ENCODE peak calls at places on chromosomes 2 and 18, in five cellular contexts. U is stomach, Y is suprapubic skin, G is HCT116, O is K562. S is an unnamed sample.

GRCh38 chr18:58100154-58100553 is 56.1 kb downstream of the NEDD4L start:
- DNase-seq in G (no peak), U (no peak), Y (no peak), O (no peak), S (no peak)

GRCh38 chr2:142445542-142445941 is 314.7 kb upstream of the LRP1B start:
- DNase-seq in G (no peak), Y (no peak), O (no peak), U (no peak), S (no peak)

GRCh38 chr2:207143131-207143473 is 22.6 kb downstream of the KLF7 start:
- DNase-seq in U (no peak), G (no peak), O (no peak), Y (no peak), S (no peak)

GRCh38 chr2:231293163-231293562 is 94.7 kb downstream of the ARMC9 start:
- DNase-seq in O (no peak), U (no peak), Y (no peak), G (no peak), S (no peak)

GRCh38 chr18:62717059-62717849 is 1.9 kb downstream of the PHLPP1 start:
- DNase-seq in Y (no peak), O (no peak), G (peak), U (peak), S (peak)

GRCh38 chr18:55088000-55088401 is 128.7 kb upstream of the CCDC68 start:
- DNase-seq in U (no peak), G (no peak), O (no peak), Y (no peak), S (no peak)

GRCh38 chr2:96264656-96265348 is 995 bp downstream of the TMEM127 start:
- DNase-seq in O (no peak), Y (no peak), U (no peak), G (no peak), S (peak)

GRCh38 chr2:235002198-235003095 is 50.6 kb downstream of the SH3BP4 start:
- DNase-seq in G (no peak), U (no peak), O (no peak), Y (no peak), S (no peak)

GRCh38 chr2:12918841-12919445 is 202.2 kb downstream of the TRIB2 start:
- DNase-seq in O (no peak), G (no peak), Y (no peak), U (peak), S (no peak)

GRCh38 chr18:57107141-57107832 is 39.6 kb upstream of the BOD1L2 start:
- DNase-seq in O (peak), Y (no peak), U (no peak), G (no peak), S (peak)

GRCh38 chr18:29434650-29435049 is 1257.7 kb upstream of the CDH2 start:
- DNase-seq in U (no peak), Y (no peak), G (no peak), O (no peak), S (no peak)

GRCh38 chr2:13546131-13546530 is 829.4 kb downstream of the TRIB2 start:
- DNase-seq in U (no peak), G (no peak), O (no peak), Y (no peak), S (no peak)

GRCh38 chr18:68484241-68484640 is 230.7 kb downstream of the TMX3 start:
- DNase-seq in O (no peak), Y (no peak), U (no peak), G (no peak), S (no peak)

GRCh38 chr2:108632332-108632712 is 87.0 kb upstream of the RANBP2 start:
- DNase-seq in G (no peak), U (no peak), Y (no peak), O (no peak), S (no peak)

GRCh38 chr2:2271471-2271941 is 59.6 kb downstream of the MYT1L start:
- DNase-seq in Y (no peak), G (no peak), O (no peak), U (no peak), S (no peak)

GRCh38 chr18:32349728-32350395 is 120.8 kb downstream of the GAREM1 start:
- DNase-seq in Y (no peak), G (peak), U (peak), O (no peak), S (peak)

GRCh38 chr18:36663312-36663711 is 165.5 kb downstream of the TPGS2 start:
- DNase-seq in G (no peak), Y (no peak), U (no peak), O (no peak), S (no peak)

GRCh38 chr2:112850588-112850987 is 14.0 kb upstream of the IL1B start:
- DNase-seq in Y (no peak), U (no peak), O (no peak), G (no peak), S (no peak)

GRCh38 chr18:76922107-76922506 is 99.8 kb downstream of the ZNF236 start:
- DNase-seq in O (peak), G (peak), U (peak), Y (no peak), S (peak)

GRCh38 chr2:191274404-191274803 is 29.2 kb downstream of the MYO1B start:
- DNase-seq in U (no peak), G (no peak), O (no peak), Y (no peak), S (no peak)

GRCh38 chr2:127067620-127068350 is 39.2 kb downstream of the BIN1 start:
- DNase-seq in Y (no peak), U (peak), G (peak), O (peak), S (peak)

GRCh38 chr2:203366639-203367466 is 38.7 kb downstream of the ABI2 start:
- DNase-seq in G (no peak), U (no peak), O (no peak), Y (no peak), S (no peak)

GRCh38 chr18:69357590-69357989 is 43.1 kb upstream of the DOK6 start:
- DNase-seq in O (no peak), U (no peak), Y (no peak), G (no peak), S (no peak)

GRCh38 chr18:13261658-13262357 is 43.2 kb downstream of the LDLRAD4 start:
- DNase-seq in O (no peak), Y (peak), U (no peak), G (no peak), S (no peak)

GRCh38 chr2:24164416-24164973 is 10.4 kb upstream of the FAM228A start:
- DNase-seq in U (peak), Y (no peak), O (peak), G (peak), S (no peak)

GRCh38 chr18:40577255-40577654 is 1377.8 kb upstream of the PIK3C3 start:
- DNase-seq in G (no peak), O (no peak), Y (no peak), U (no peak), S (no peak)

GRCh38 chr2:68119504-68119903 is 38.2 kb upstream of the PNO1 start:
- DNase-seq in U (no peak), O (no peak), Y (no peak), G (no peak), S (no peak)

GRCh38 chr2:118854507-118855300 is 7.3 kb upstream of the EN1 start:
- DNase-seq in G (no peak), O (no peak), U (no peak), Y (no peak), S (no peak)

GRCh38 chr2:212360068-212360460 is 178.5 kb downstream of the ERBB4 start:
- DNase-seq in Y (no peak), G (no peak), U (no peak), O (no peak), S (no peak)

GRCh38 chr2:39059366-39059952 is 61.4 kb downstream of the SOS1 start:
- DNase-seq in Y (no peak), U (no peak), O (no peak), G (peak), S (peak)

GRCh38 chr2:151922845-151923666 is 94.8 kb upstream of the ARL5A start:
- DNase-seq in O (no peak), G (no peak), U (peak), Y (no peak), S (peak)

GRCh38 chr2:26033270-26033768 is 565 bp upstream of the RAB10 start:
- DNase-seq in O (no peak), Y (peak), U (peak), G (peak), S (peak)

GRCh38 chr2:240147911-240148587 is 7.6 kb upstream of the OTOS start:
- DNase-seq in U (no peak), G (no peak), Y (no peak), O (no peak), S (no peak)

GRCh38 chr2:181774601-181775179 is 94.4 kb upstream of the NEUROD1 start:
- DNase-seq in O (no peak), Y (no peak), U (no peak), G (no peak), S (no peak)

GRCh38 chr18:44259610-44260009 is 421.1 kb upstream of the SETBP1 start:
- DNase-seq in G (no peak), O (no peak), Y (no peak), U (no peak), S (no peak)

GRCh38 chr18:44715245-44715644 is 34.6 kb downstream of the SETBP1 start:
- DNase-seq in Y (peak), U (no peak), O (no peak), G (no peak), S (no peak)

GRCh38 chr2:70671059-70671685 is 96.8 kb downstream of the ADD2 start:
- DNase-seq in O (no peak), U (no peak), G (no peak), Y (peak), S (no peak)

GRCh38 chr2:126750506-126750905 is 94.5 kb downstream of the GYPC start:
- DNase-seq in Y (no peak), G (no peak), U (no peak), O (no peak), S (no peak)

GRCh38 chr18:48926420-48926857 is 24.3 kb downstream of the SMAD7 start:
- DNase-seq in G (no peak), Y (no peak), U (peak), O (no peak), S (no peak)

GRCh38 chr2:217905906-217906305 is 96.9 kb downstream of the TNS1 start:
- DNase-seq in U (no peak), O (no peak), Y (no peak), G (no peak), S (no peak)
- TF ChIP-seq POLR2AphosphoS5 in U (no peak), O (no peak), Y (no peak), G (no peak), S (no peak)

GRCh38 chr2:159146930-159147666 is 139.4 kb downstream of the WDSUB1 start:
- DNase-seq in O (no peak), G (peak), U (peak), Y (no peak), S (peak)
- TF ChIP-seq POLR2A in O (no peak), G (no peak), U (no peak), Y (no peak), S (no peak)

DNA sequence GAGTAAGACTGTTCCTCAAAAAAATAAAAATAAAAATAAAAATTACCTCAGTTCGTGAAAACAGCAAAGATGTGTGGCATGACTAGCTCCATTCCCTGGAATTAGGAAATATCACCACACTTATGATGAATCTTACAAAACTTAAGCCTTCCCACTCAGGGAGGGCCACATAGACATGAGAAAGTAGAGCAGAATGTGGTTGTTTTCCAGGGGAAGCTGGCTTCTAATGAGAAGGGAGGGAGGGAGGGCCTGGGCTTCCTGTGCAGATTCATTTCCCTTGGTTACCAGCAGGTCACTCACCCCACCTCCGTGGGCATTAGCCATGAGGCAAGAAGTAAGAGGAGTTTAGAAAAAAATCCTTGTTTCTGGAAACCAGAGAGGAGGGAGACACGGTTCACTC is 95.9 kb upstream of the RMDN2 start:
- DNase-seq in O (no peak), U (no peak), G (no peak), Y (no peak), S (peak)
- H3K27ac ChIP-seq in O (no peak), U (no peak), G (no peak), Y (no peak), S (peak)

GRCh38 chr2:18559941-18560796 is at the start of gene RDH14:
- DNase-seq in U (peak), O (peak), Y (peak), G (peak), S (peak)
- TF ChIP-seq POLR2AphosphoS5 in U (peak), O (peak), Y (no peak), G (no peak), S (peak)

GRCh38 chr2:86441789-86442641 is 844 bp downstream of the KDM3A start:
- DNase-seq in U (peak), Y (peak), G (no peak), O (peak), S (peak)
- TF ChIP-seq POLR2A in U (no peak), Y (no peak), G (no peak), O (no peak), S (peak)

DNA sequence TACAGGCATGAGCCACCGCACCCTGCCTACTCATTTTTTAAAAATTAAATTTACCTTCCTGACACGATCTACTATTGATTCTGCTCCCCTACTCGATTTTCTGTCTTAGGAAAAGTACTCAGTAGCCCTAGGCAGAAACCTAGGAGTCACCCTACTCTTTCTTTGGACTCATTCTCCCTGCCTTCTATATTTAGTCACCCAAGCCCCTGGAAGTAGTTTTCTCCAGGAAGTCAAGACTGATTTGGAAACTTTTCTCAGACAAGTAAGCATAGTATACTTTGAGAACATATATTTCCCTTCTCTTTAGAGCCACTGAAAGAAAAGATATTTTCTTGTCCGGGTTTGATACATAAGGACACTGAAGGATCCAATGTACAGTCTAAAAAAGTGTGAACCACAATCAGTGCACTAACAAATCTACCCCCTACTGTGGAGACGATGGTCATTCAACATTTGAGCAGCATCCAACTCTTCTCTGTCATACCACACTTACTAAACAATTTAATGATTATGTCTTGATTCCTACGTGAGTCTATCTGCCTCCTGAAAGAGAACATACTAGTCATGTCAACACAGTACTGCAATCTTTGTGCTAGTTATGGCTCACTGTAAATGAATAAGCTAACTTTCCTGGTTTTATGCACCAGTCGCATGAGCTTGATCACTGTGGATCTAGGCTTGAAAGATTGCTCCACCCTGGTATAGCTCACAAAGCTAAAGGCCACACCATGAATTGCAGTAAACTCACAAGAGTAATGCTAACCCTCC is 19.8 kb downstream of the YWHAQ start:
- DNase-seq in U (no peak), Y (no peak), O (no peak), G (no peak), S (no peak)
- H3K27ac ChIP-seq in U (no peak), Y (no peak), O (no peak), G (no peak), S (no peak)

S was measured in endothelial cell of umbilical vein.